ENCODE peak calls at places on chromosome 3, in eight cellular contexts. L is A673; D is NCI-H1436; K is cardiac muscle cell; M is heart right ventricle; N is stimulated activated CD8-positive, alpha-beta memory T cell treated with anti-CD3 and anti-CD28 coated beads, Interleukin-2, amount 100 ng/mL, for 1 hour; Q is RPMI8226; Z is uterus. C is an unnamed sample.

GRCh38 chr3:187926620-187927019 is 181.4 kb upstream of the BCL6 start:
- DNase-seq in D (no peak), Q (no peak), N (no peak), M (no peak), Z (no peak), K (no peak), L (no peak), C (no peak)

GRCh38 chr3:18559323-18559972 is 134.3 kb upstream of the SATB1 start:
- DNase-seq in L (peak; percentile 71), K (peak; percentile 32), D (no peak), M (peak; percentile 13), Q (peak; percentile 36), Z (no peak), N (no peak), C (peak; percentile 43)

GRCh38 chr3:181105636-181106035 is 116.1 kb upstream of the DNAJC19 start:
- DNase-seq in M (no peak), Z (no peak), L (peak; percentile 24), N (no peak), K (no peak), Q (no peak), D (no peak), C (no peak)

GRCh38 chr3:99286266-99286845 is 352.0 kb upstream of the COL8A1 start:
- DNase-seq in K (peak; percentile 74), Z (no peak), Q (no peak), D (no peak), L (peak; percentile 22), M (no peak), N (no peak), C (no peak)

GRCh38 chr3:44762690-44763089 is 1.1 kb downstream of the KIF15 start:
- DNase-seq in K (no peak), Q (no peak), Z (no peak), L (no peak), M (no peak), D (no peak), N (no peak), C (no peak)

GRCh38 chr3:18389108-18389733 is 35.9 kb downstream of the SATB1 start:
- DNase-seq in D (peak; percentile 10), L (peak; percentile 24), K (peak; percentile 23), Z (no peak), M (no peak), N (no peak), Q (peak; percentile 50), C (peak; percentile 46)

GRCh38 chr3:39409514-39410136 is 3.1 kb downstream of the RPSA start:
- DNase-seq in M (no peak), N (no peak), K (no peak), Z (no peak), Q (no peak), D (no peak), L (no peak), C (no peak)

GRCh38 chr3:113270096-113270495 is 58.7 kb downstream of the BOC start:
- DNase-seq in M (no peak), Z (no peak), D (no peak), L (no peak), N (no peak), K (no peak), Q (no peak), C (no peak)

GRCh38 chr3:185685231-185686035 is 99.3 kb downstream of the SENP2 start:
- DNase-seq in Z (no peak), D (no peak), L (no peak), K (no peak), Q (no peak), M (no peak), N (no peak), C (no peak)

GRCh38 chr3:11794927-11795326 is 51.8 kb downstream of the TAMM41 start:
- DNase-seq in N (no peak), D (no peak), Z (no peak), L (no peak), K (no peak), M (no peak), Q (no peak), C (no peak)

GRCh38 chr3:123652346-123652984 is 67.6 kb upstream of the HACD2 start:
- DNase-seq in Z (peak; percentile 86), Q (peak; percentile 64), M (peak; percentile 80), L (peak; percentile 78), D (peak; percentile 62), K (peak; percentile 85), N (peak; percentile 5), C (peak; percentile 44)

GRCh38 chr3:84692261-84692660 is 266.5 kb upstream of the CADM2 start:
- DNase-seq in N (no peak), Q (no peak), K (no peak), Z (no peak), M (no peak), L (no peak), D (no peak), C (no peak)

GRCh38 chr3:101138817-101139216 is 145.6 kb upstream of the ABI3BP start:
- DNase-seq in D (no peak), L (no peak), M (no peak), Q (no peak), Z (no peak), K (no peak), N (no peak), C (no peak)

GRCh38 chr3:87122766-87123165 is 104.3 kb upstream of the CHMP2B start:
- DNase-seq in L (no peak), Q (no peak), K (no peak), M (no peak), D (no peak), Z (no peak), N (no peak), C (no peak)

GRCh38 chr3:53026423-53027162 is 19.3 kb downstream of the SFMBT1 start:
- DNase-seq in K (no peak), M (no peak), L (no peak), Z (no peak), D (no peak), Q (no peak), N (no peak), C (no peak)

GRCh38 chr3:128383316-128384235 is 83.1 kb downstream of the DNAJB8 start:
- DNase-seq in L (peak; percentile 57), N (peak; percentile 30), Q (peak; percentile 87), M (peak; percentile 67), D (peak; percentile 51), K (peak; percentile 47), Z (peak; percentile 72), C (peak; percentile 85)

C was measured in MM.1S.